ENCODE peak calls at places on chromosomes 5 and 9, in six cellular contexts. One of them, this sample, is unnamed.

GRCh38 chr5:107542428-107542827 is 128.3 kb downstream of the EFNA5 start:
- DNase-seq in GM23248: peak
- DNase-seq in left colon: peak
- DNase-seq in neuronal stem cell: no peak
- DNase-seq in activated CD4-positive, alpha-beta T cell treated with anti-CD3 and anti-CD28 coated beads, Interleukin-2, amount 50 U/mL, for 1 hour: no peak
- DNase-seq in D341Med: no peak
- DNase-seq in this sample: peak

GRCh38 chr5:157554180-157555030 is 21.2 kb downstream of the ADAM19 start:
- DNase-seq in GM23248: no peak
- DNase-seq in left colon: no peak
- DNase-seq in neuronal stem cell: no peak
- DNase-seq in activated CD4-positive, alpha-beta T cell treated with anti-CD3 and anti-CD28 coated beads, Interleukin-2, amount 50 U/mL, for 1 hour: no peak
- DNase-seq in D341Med: no peak
- DNase-seq in this sample: no peak

GRCh38 chr5:172541119-172541763 is 86.9 kb upstream of the SH3PXD2B start:
- DNase-seq in GM23248: no peak
- DNase-seq in left colon: no peak
- DNase-seq in neuronal stem cell: no peak
- DNase-seq in activated CD4-positive, alpha-beta T cell treated with anti-CD3 and anti-CD28 coated beads, Interleukin-2, amount 50 U/mL, for 1 hour: no peak
- DNase-seq in D341Med: no peak
- DNase-seq in this sample: no peak

GRCh38 chr5:107792940-107793339 is 122.2 kb upstream of the EFNA5 start:
- DNase-seq in GM23248: no peak
- DNase-seq in left colon: no peak
- DNase-seq in neuronal stem cell: no peak
- DNase-seq in activated CD4-positive, alpha-beta T cell treated with anti-CD3 and anti-CD28 coated beads, Interleukin-2, amount 50 U/mL, for 1 hour: no peak
- DNase-seq in D341Med: no peak
- DNase-seq in this sample: no peak

GRCh38 chr9:91012933-91013841 is 211.6 kb downstream of the SYK start:
- DNase-seq in GM23248: no peak
- DNase-seq in left colon: no peak
- DNase-seq in neuronal stem cell: no peak
- DNase-seq in activated CD4-positive, alpha-beta T cell treated with anti-CD3 and anti-CD28 coated beads, Interleukin-2, amount 50 U/mL, for 1 hour: no peak
- DNase-seq in D341Med: no peak
- DNase-seq in this sample: no peak

GRCh38 chr9:109557481-109557880 is 59.4 kb upstream of the PTPN3 start:
- DNase-seq in GM23248: no peak
- DNase-seq in left colon: no peak
- DNase-seq in neuronal stem cell: no peak
- DNase-seq in activated CD4-positive, alpha-beta T cell treated with anti-CD3 and anti-CD28 coated beads, Interleukin-2, amount 50 U/mL, for 1 hour: no peak
- DNase-seq in D341Med: no peak
- DNase-seq in this sample: no peak

GRCh38 chr5:168931638-168932345 is 352.6 kb upstream of the PANK3 start:
- DNase-seq in GM23248: peak
- DNase-seq in left colon: no peak
- DNase-seq in neuronal stem cell: no peak
- DNase-seq in activated CD4-positive, alpha-beta T cell treated with anti-CD3 and anti-CD28 coated beads, Interleukin-2, amount 50 U/mL, for 1 hour: no peak
- DNase-seq in D341Med: no peak
- DNase-seq in this sample: no peak

GRCh38 chr9:38047301-38048251 is 21.5 kb downstream of the SHB start:
- DNase-seq in GM23248: peak
- DNase-seq in left colon: peak
- DNase-seq in neuronal stem cell: no peak
- DNase-seq in activated CD4-positive, alpha-beta T cell treated with anti-CD3 and anti-CD28 coated beads, Interleukin-2, amount 50 U/mL, for 1 hour: no peak
- DNase-seq in D341Med: no peak
- DNase-seq in this sample: peak

GRCh38 chr5:90939208-90939607 is 380.6 kb downstream of the ADGRV1 start:
- DNase-seq in GM23248: peak
- DNase-seq in left colon: no peak
- DNase-seq in neuronal stem cell: no peak
- DNase-seq in activated CD4-positive, alpha-beta T cell treated with anti-CD3 and anti-CD28 coated beads, Interleukin-2, amount 50 U/mL, for 1 hour: no peak
- DNase-seq in D341Med: no peak
- DNase-seq in this sample: no peak